ENCODE peak calls at places on chromosomes 3 and 15, in six cellular contexts. One of them, this sample, is unnamed.

GRCh38 chr3:122466701-122467240 is 48.0 kb downstream of the KPNA1 start:
- DNase-seq in H9: no peak
- DNase-seq in K562: no peak
- DNase-seq in kidney: no peak
- DNase-seq in sigmoid colon: no peak
- DNase-seq in pancreas: no peak
- DNase-seq in this sample: no peak

GRCh38 chr15:58551084-58551763 is 119.4 kb downstream of the LIPC start:
- DNase-seq in H9: no peak
- DNase-seq in K562: no peak
- DNase-seq in kidney: no peak
- DNase-seq in sigmoid colon: no peak
- DNase-seq in pancreas: no peak
- DNase-seq in this sample: no peak

GRCh38 chr3:25156526-25157075 is 271.5 kb upstream of the RARB start:
- DNase-seq in H9: no peak
- DNase-seq in K562: no peak
- DNase-seq in kidney: no peak
- DNase-seq in sigmoid colon: no peak
- DNase-seq in pancreas: no peak
- DNase-seq in this sample: no peak

GRCh38 chr3:54278960-54279359 is 156.6 kb downstream of the CACNA2D3 start:
- DNase-seq in H9: no peak
- DNase-seq in K562: no peak
- DNase-seq in kidney: no peak
- DNase-seq in sigmoid colon: no peak
- DNase-seq in pancreas: no peak
- DNase-seq in this sample: no peak

GRCh38 chr15:27681038-27681437 is 418.1 kb downstream of the OCA2 start:
- DNase-seq in H9: no peak
- DNase-seq in K562: no peak
- DNase-seq in kidney: no peak
- DNase-seq in sigmoid colon: no peak
- DNase-seq in pancreas: no peak
- DNase-seq in this sample: no peak

GRCh38 chr3:56089739-56090138 is 378.5 kb downstream of the ERC2 start:
- DNase-seq in H9: no peak
- DNase-seq in K562: no peak
- DNase-seq in kidney: no peak
- DNase-seq in sigmoid colon: no peak
- DNase-seq in pancreas: no peak
- DNase-seq in this sample: no peak

GRCh38 chr3:143119974-143120715 is 574 bp downstream of the CHST2 start:
- DNase-seq in H9: peak
- DNase-seq in K562: peak
- DNase-seq in kidney: peak
- DNase-seq in sigmoid colon: no peak
- DNase-seq in pancreas: no peak
- DNase-seq in this sample: peak

GRCh38 chr3:146543461-146544012 is 870 bp downstream of the PLSCR1 start:
- DNase-seq in H9: no peak
- DNase-seq in K562: peak
- DNase-seq in kidney: no peak
- DNase-seq in sigmoid colon: no peak
- DNase-seq in pancreas: peak
- DNase-seq in this sample: no peak

GRCh38 chr15:67059127-67059553 is 6.3 kb upstream of the SMAD3 start:
- DNase-seq in H9: no peak
- DNase-seq in K562: no peak
- DNase-seq in kidney: peak
- DNase-seq in sigmoid colon: no peak
- DNase-seq in pancreas: peak
- DNase-seq in this sample: peak

GRCh38 chr3:170220871-170221270 is 1.4 kb upstream of the PRKCI start:
- DNase-seq in H9: no peak
- DNase-seq in K562: no peak
- DNase-seq in kidney: no peak
- DNase-seq in sigmoid colon: no peak
- DNase-seq in pancreas: no peak
- DNase-seq in this sample: no peak

GRCh38 chr3:65811050-65811766 is 227.5 kb downstream of the MAGI1 start:
- DNase-seq in H9: no peak
- DNase-seq in K562: no peak
- DNase-seq in kidney: no peak
- DNase-seq in sigmoid colon: no peak
- DNase-seq in pancreas: no peak
- DNase-seq in this sample: peak

GRCh38 chr3:185549111-185549510 is 3.3 kb downstream of the LIPH start:
- DNase-seq in H9: no peak
- DNase-seq in K562: peak
- DNase-seq in kidney: no peak
- DNase-seq in sigmoid colon: no peak
- DNase-seq in pancreas: peak
- DNase-seq in this sample: peak

GRCh38 chr15:55407949-55408766 is at the start of the genes CCPG1 and PIERCE2:
- DNase-seq in H9: peak
- DNase-seq in K562: peak
- DNase-seq in kidney: peak
- DNase-seq in sigmoid colon: peak
- DNase-seq in pancreas: peak
- DNase-seq in this sample: peak

GRCh38 chr3:146882206-146882605 is 277.1 kb upstream of the PLSCR5 start:
- DNase-seq in H9: no peak
- DNase-seq in K562: no peak
- DNase-seq in kidney: no peak
- DNase-seq in sigmoid colon: no peak
- DNase-seq in pancreas: no peak
- DNase-seq in this sample: no peak

GRCh38 chr3:79032686-79033318 is 735.0 kb downstream of the ROBO1 start:
- DNase-seq in H9: no peak
- DNase-seq in K562: no peak
- DNase-seq in kidney: no peak
- DNase-seq in sigmoid colon: no peak
- DNase-seq in pancreas: no peak
- DNase-seq in this sample: no peak

GRCh38 chr3:187210555-187211327 is 13.5 kb downstream of the RTP1 start:
- DNase-seq in H9: no peak
- DNase-seq in K562: peak
- DNase-seq in kidney: no peak
- DNase-seq in sigmoid colon: no peak
- DNase-seq in pancreas: no peak
- DNase-seq in this sample: no peak

GRCh38 chr15:70741107-70741511 is 22.2 kb downstream of the UACA start:
- DNase-seq in H9: no peak
- DNase-seq in K562: no peak
- DNase-seq in kidney: no peak
- DNase-seq in sigmoid colon: peak
- DNase-seq in pancreas: peak
- DNase-seq in this sample: peak

GRCh38 chr15:92077353-92078080 is 224.0 kb downstream of the SLCO3A1 start:
- DNase-seq in H9: peak
- DNase-seq in K562: peak
- DNase-seq in kidney: peak
- DNase-seq in sigmoid colon: peak
- DNase-seq in pancreas: peak
- DNase-seq in this sample: peak

GRCh38 chr3:27533718-27534578 is 49.8 kb upstream of the SLC4A7 start:
- DNase-seq in H9: peak
- DNase-seq in K562: no peak
- DNase-seq in kidney: peak
- DNase-seq in sigmoid colon: peak
- DNase-seq in pancreas: no peak
- DNase-seq in this sample: no peak

GRCh38 chr15:64813075-64813474 is 12.4 kb downstream of the PIF1 start:
- DNase-seq in H9: peak
- DNase-seq in K562: no peak
- DNase-seq in kidney: no peak
- DNase-seq in sigmoid colon: no peak
- DNase-seq in pancreas: no peak
- DNase-seq in this sample: peak

GRCh38 chr3:114005406-114005987 is 50.8 kb downstream of the CCDC191 start:
- DNase-seq in H9: no peak
- DNase-seq in K562: no peak
- DNase-seq in kidney: no peak
- DNase-seq in sigmoid colon: no peak
- DNase-seq in pancreas: no peak
- DNase-seq in this sample: no peak

GRCh38 chr3:197613187-197613586 is 57.4 kb upstream of the BDH1 start:
- DNase-seq in H9: no peak
- DNase-seq in K562: no peak
- DNase-seq in kidney: no peak
- DNase-seq in sigmoid colon: no peak
- DNase-seq in pancreas: no peak
- DNase-seq in this sample: no peak

GRCh38 chr3:186208328-186208989 is 99.6 kb upstream of the ETV5 start:
- DNase-seq in H9: no peak
- DNase-seq in K562: no peak
- DNase-seq in kidney: no peak
- DNase-seq in sigmoid colon: no peak
- DNase-seq in pancreas: no peak
- DNase-seq in this sample: no peak

GRCh38 chr15:82942691-82943090 is 9.8 kb downstream of the HOMER2 start:
- DNase-seq in H9: no peak
- DNase-seq in K562: no peak
- DNase-seq in kidney: peak
- DNase-seq in sigmoid colon: no peak
- DNase-seq in pancreas: peak
- DNase-seq in this sample: no peak

GRCh38 chr3:63576826-63577225 is 75.6 kb upstream of the SNTN start:
- DNase-seq in H9: no peak
- DNase-seq in K562: no peak
- DNase-seq in kidney: no peak
- DNase-seq in sigmoid colon: no peak
- DNase-seq in pancreas: peak
- DNase-seq in this sample: no peak

GRCh38 chr3:162007722-162008121 is 511.1 kb downstream of the OTOL1 start:
- DNase-seq in H9: no peak
- DNase-seq in K562: no peak
- DNase-seq in kidney: no peak
- DNase-seq in sigmoid colon: no peak
- DNase-seq in pancreas: no peak
- DNase-seq in this sample: no peak

GRCh38 chr15:48721061-48721810 is 75.7 kb upstream of the FBN1 start:
- DNase-seq in H9: no peak
- DNase-seq in K562: no peak
- DNase-seq in kidney: no peak
- DNase-seq in sigmoid colon: peak
- DNase-seq in pancreas: no peak
- DNase-seq in this sample: no peak

GRCh38 chr3:141184430-141184829 is 47.2 kb upstream of the PXYLP1 start:
- DNase-seq in H9: no peak
- DNase-seq in K562: no peak
- DNase-seq in kidney: no peak
- DNase-seq in sigmoid colon: no peak
- DNase-seq in pancreas: no peak
- DNase-seq in this sample: no peak
- H3K27ac ChIP-seq in H9: no peak
- H3K27ac ChIP-seq in K562: no peak
- H3K27ac ChIP-seq in kidney: no peak
- H3K27ac ChIP-seq in sigmoid colon: no peak
- H3K27ac ChIP-seq in pancreas: no peak
- H3K27ac ChIP-seq in this sample: no peak

GRCh38 chr3:39088456-39088855 is 19.0 kb downstream of the GORASP1 start:
- DNase-seq in H9: no peak
- DNase-seq in K562: no peak
- DNase-seq in kidney: no peak
- DNase-seq in sigmoid colon: no peak
- DNase-seq in pancreas: no peak
- DNase-seq in this sample: no peak
- H3K27ac ChIP-seq in H9: no peak
- H3K27ac ChIP-seq in K562: no peak
- H3K27ac ChIP-seq in kidney: no peak
- H3K27ac ChIP-seq in sigmoid colon: no peak
- H3K27ac ChIP-seq in pancreas: no peak
- H3K27ac ChIP-seq in this sample: no peak

GRCh38 chr15:76196949-76197315 is 114.3 kb downstream of the ETFA start:
- DNase-seq in H9: no peak
- DNase-seq in K562: no peak
- DNase-seq in kidney: peak
- DNase-seq in sigmoid colon: peak
- DNase-seq in pancreas: no peak
- DNase-seq in this sample: peak
- H3K27ac ChIP-seq in H9: no peak
- H3K27ac ChIP-seq in K562: no peak
- H3K27ac ChIP-seq in kidney: no peak
- H3K27ac ChIP-seq in sigmoid colon: peak
- H3K27ac ChIP-seq in pancreas: peak
- H3K27ac ChIP-seq in this sample: peak

GRCh38 chr3:159856496-159857098 is 132.0 kb upstream of the IL12A start:
- DNase-seq in H9: no peak
- DNase-seq in K562: no peak
- DNase-seq in kidney: no peak
- DNase-seq in sigmoid colon: no peak
- DNase-seq in pancreas: no peak
- DNase-seq in this sample: peak

GRCh38 chr3:159857840-159858239 is 130.8 kb upstream of the IL12A start:
- DNase-seq in H9: no peak
- DNase-seq in K562: no peak
- DNase-seq in kidney: no peak
- DNase-seq in sigmoid colon: no peak
- DNase-seq in pancreas: no peak
- DNase-seq in this sample: peak

GRCh38 chr3:159853506-159853864 is 135.2 kb upstream of the IL12A start:
- DNase-seq in H9: no peak
- DNase-seq in K562: no peak
- DNase-seq in kidney: no peak
- DNase-seq in sigmoid colon: no peak
- DNase-seq in pancreas: no peak
- DNase-seq in this sample: no peak

GRCh38 chr3:159854500-159855124 is 134.0 kb upstream of the IL12A start:
- DNase-seq in H9: no peak
- DNase-seq in K562: no peak
- DNase-seq in kidney: no peak
- DNase-seq in sigmoid colon: no peak
- DNase-seq in pancreas: no peak
- DNase-seq in this sample: no peak

DNA sequence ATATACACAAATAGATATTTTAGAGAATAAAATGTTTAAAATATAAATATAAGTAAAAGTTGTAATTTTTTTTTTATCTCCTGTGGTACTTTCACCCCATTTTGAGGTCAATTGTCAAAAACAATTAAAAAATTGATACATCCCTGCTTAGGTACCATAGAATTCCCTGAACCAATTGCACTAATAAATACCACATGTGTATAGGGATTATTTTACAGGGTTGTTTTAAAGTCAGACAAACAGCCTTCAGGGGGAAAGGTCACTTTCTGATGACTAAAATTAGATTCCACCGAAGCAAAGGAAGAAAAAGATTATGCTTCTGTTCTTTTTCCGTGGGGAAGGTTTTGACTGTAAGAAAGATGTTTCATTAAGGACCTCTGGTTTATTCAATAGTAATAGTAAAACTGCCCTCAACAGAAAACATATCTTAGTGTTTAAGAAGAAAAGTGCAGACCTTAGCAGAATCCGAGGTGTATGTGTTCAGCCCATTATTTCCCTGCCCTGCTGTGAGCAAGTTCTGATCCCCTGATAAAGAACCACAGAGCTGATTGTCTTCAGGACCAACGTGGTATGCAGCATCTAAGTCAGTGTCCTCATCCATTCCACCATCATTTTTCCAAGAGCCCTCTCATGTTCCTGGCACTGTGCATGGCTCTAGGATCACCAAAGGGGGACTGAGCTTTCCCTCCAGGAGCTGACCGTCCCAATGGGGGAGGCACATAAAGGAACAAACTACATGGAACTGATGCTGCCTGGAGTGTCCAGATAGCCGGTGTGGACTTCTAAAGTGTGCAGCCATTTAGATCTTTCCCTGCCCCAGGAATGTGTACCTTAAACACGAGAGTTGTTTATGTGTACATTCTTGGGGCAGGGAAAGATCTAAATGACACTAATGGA is 132.8 kb upstream of the IL12A start:
- DNase-seq in H9: no peak
- DNase-seq in K562: no peak
- DNase-seq in kidney: no peak
- DNase-seq in sigmoid colon: no peak
- DNase-seq in pancreas: no peak
- DNase-seq in this sample: no peak
- H3K27ac ChIP-seq in H9: no peak
- H3K27ac ChIP-seq in K562: no peak
- H3K27ac ChIP-seq in kidney: no peak
- H3K27ac ChIP-seq in sigmoid colon: peak
- H3K27ac ChIP-seq in pancreas: no peak
- H3K27ac ChIP-seq in this sample: peak

This sample was measured in heart left ventricle.